ENCODE peak calls at places on chromosomes 7 and 10, in eight cellular contexts. B is RKO, R is AG09319, S is AG08395, J is H1, E is mesenteric fat pad, K is NCI-H1105, H is left ventricle myocardium inferior. Q is an unnamed sample.

GRCh38 chr10:121216721-121217181 is 365.6 kb downstream of the WDR11 start:
- DNase-seq in R (no peak), E (no peak), S (no peak), J (no peak), H (peak; percentile 15), K (no peak), B (no peak), Q (no peak)

GRCh38 chr7:116796471-116796870 is 65.9 kb upstream of the CAPZA2 start:
- DNase-seq in B (no peak), E (no peak), S (no peak), R (no peak), K (no peak), H (no peak), J (no peak), Q (no peak)

GRCh38 chr10:117412469-117413005 is 37.3 kb upstream of the PDZD8 start:
- DNase-seq in E (no peak), J (no peak), K (no peak), R (no peak), S (no peak), H (no peak), B (no peak), Q (no peak)

GRCh38 chr7:151572136-151572535 is 52.4 kb upstream of the RHEB start:
- DNase-seq in R (peak; percentile 38), S (peak; percentile 21), H (no peak), E (no peak), K (no peak), B (no peak), J (no peak), Q (no peak)

GRCh38 chr7:24304494-24305095 is 20.6 kb downstream of the NPY start:
- DNase-seq in J (no peak), H (no peak), S (no peak), E (no peak), K (no peak), R (no peak), B (no peak), Q (no peak)

GRCh38 chr7:134866581-134866980 is 87.1 kb downstream of the CALD1 start:
- DNase-seq in E (no peak), B (no peak), R (no peak), H (no peak), K (no peak), J (no peak), S (peak; percentile 29), Q (no peak)

GRCh38 chr7:121366852-121367431 is 29.2 kb downstream of the FAM3C start:
- DNase-seq in B (peak; percentile 79), E (no peak), K (peak; percentile 26), H (no peak), S (peak; percentile 43), R (no peak), J (no peak), Q (no peak)

GRCh38 chr7:133081119-133081604 is 728 bp downstream of the CHCHD3 start:
- DNase-seq in B (peak; percentile 68), J (no peak), R (no peak), H (peak; percentile 26), E (no peak), S (peak; percentile 29), K (no peak), Q (no peak)

GRCh38 chr10:1201010-1201807 is 145.0 kb downstream of the WDR37 start:
- DNase-seq in H (no peak), K (no peak), B (no peak), E (no peak), R (no peak), S (no peak), J (no peak), Q (no peak)

GRCh38 chr7:29038463-29038862 is 80.3 kb upstream of the TRIL start:
- DNase-seq in K (no peak), E (no peak), H (no peak), B (no peak), S (no peak), R (no peak), J (no peak), Q (no peak)

GRCh38 chr10:58807631-58808024 is 295.0 kb downstream of the BICC1 start:
- DNase-seq in E (no peak), K (no peak), R (peak; percentile 90), H (no peak), S (peak; percentile 67), B (no peak), J (no peak), Q (no peak)

GRCh38 chr7:99081209-99081608 is 62.7 kb downstream of the SMURF1 start:
- DNase-seq in J (no peak), S (no peak), H (no peak), R (no peak), K (no peak), E (no peak), B (no peak), Q (no peak)

GRCh38 chr7:2894118-2894940 is 50.2 kb upstream of the GNA12 start:
- DNase-seq in R (no peak), S (no peak), B (no peak), E (no peak), H (no peak), K (no peak), J (no peak), Q (no peak)

GRCh38 chr7:95213148-95213547 is 111.2 kb downstream of the PON1 start:
- DNase-seq in S (no peak), R (no peak), E (no peak), J (no peak), H (no peak), K (no peak), B (no peak), Q (no peak)

GRCh38 chr10:126536148-126536547 is 134.3 kb downstream of the C10orf90 start:
- DNase-seq in S (peak; percentile 54), R (no peak), J (no peak), E (no peak), H (no peak), K (no peak), B (no peak), Q (no peak)

GRCh38 chr7:116139007-116139406 is 71.3 kb upstream of the TES start:
- DNase-seq in J (no peak), K (no peak), S (no peak), H (no peak), B (no peak), E (no peak), R (no peak), Q (no peak)

GRCh38 chr10:70602665-70603438 is at the start of gene PRF1:
- DNase-seq in E (no peak), K (no peak), B (no peak), R (no peak), S (no peak), J (peak; percentile 44), H (no peak), Q (no peak)

GRCh38 chr10:96049340-96049739 is 6.0 kb downstream of the CCNJ start:
- DNase-seq in J (no peak), B (no peak), R (no peak), E (no peak), K (no peak), S (no peak), H (no peak), Q (no peak)

GRCh38 chr10:22669163-22669711 is 45.1 kb downstream of the PIP4K2A start:
- DNase-seq in H (no peak), K (no peak), S (no peak), R (no peak), E (no peak), J (no peak), B (no peak), Q (no peak)

GRCh38 chr10:66291133-66291532 is 634.7 kb upstream of the LRRTM3 start:
- DNase-seq in R (no peak), H (no peak), S (no peak), K (no peak), B (no peak), E (no peak), J (no peak), Q (no peak)

GRCh38 chr10:11856678-11857077 is 33.5 kb downstream of the PROSER2 start:
- DNase-seq in J (no peak), K (no peak), B (no peak), E (no peak), S (peak; percentile 82), R (no peak), H (no peak), Q (no peak)

Q was measured in omental fat pad.